ENCODE peak calls at places on chromosome 7, in six cellular contexts. L is SHP77; F is tibial artery; R is brain microvascular endothelial cell; U is NCI-H226; B is activated CD4-positive, CD25-positive, alpha-beta regulatory T cell. C is an unnamed sample.

GRCh38 chr7:155252388-155252957 is 45.2 kb upstream of the INSIG1 start:
- DNase-seq in L (no peak), F (no peak), R (no peak), U (no peak), B (no peak), C (no peak)

GRCh38 chr7:75995996-75996395 is 1.6 kb upstream of the TMEM120A start:
- DNase-seq in L (no peak), F (no peak), R (no peak), U (no peak), B (no peak), C (no peak)

GRCh38 chr7:5701085-5701914 is 80.2 kb downstream of the RNF216 start:
- DNase-seq in L (no peak), F (no peak), R (no peak), U (peak; percentile 58), B (no peak), C (no peak)

GRCh38 chr7:486216-486743 is 33.4 kb downstream of the PDGFA start:
- DNase-seq in L (no peak), F (no peak), R (no peak), U (no peak), B (no peak), C (no peak)

GRCh38 chr7:140364819-140365218 is 33.5 kb downstream of the SLC37A3 start:
- DNase-seq in L (no peak), F (no peak), R (no peak), U (no peak), B (no peak), C (no peak)

GRCh38 chr7:39621261-39621660 is 2.1 kb upstream of the RALA start:
- DNase-seq in L (no peak), F (no peak), R (peak; percentile 91), U (peak; percentile 77), B (no peak), C (no peak)

GRCh38 chr7:138962561-138963270 is 18.5 kb downstream of the KIAA1549 start:
- DNase-seq in L (no peak), F (no peak), R (no peak), U (no peak), B (no peak), C (no peak)

GRCh38 chr7:46859963-46860475 is 721.9 kb downstream of the TNS3 start:
- DNase-seq in L (no peak), F (no peak), R (no peak), U (peak; percentile 61), B (no peak), C (no peak)

GRCh38 chr7:40697653-40698052 is 562.8 kb downstream of the SUGCT start:
- DNase-seq in L (no peak), F (no peak), R (no peak), U (no peak), B (no peak), C (no peak)

GRCh38 chr7:146773506-146773905 is 656.9 kb downstream of the CNTNAP2 start:
- DNase-seq in L (no peak), F (no peak), R (peak; percentile 23), U (no peak), B (no peak), C (no peak)

GRCh38 chr7:24882989-24883631 is 96.9 kb downstream of the OSBPL3 start:
- DNase-seq in L (no peak), F (peak; percentile 71), R (peak; percentile 84), U (peak; percentile 70), B (no peak), C (no peak)

GRCh38 chr7:78702770-78703169 is 750.7 kb downstream of the MAGI2 start:
- DNase-seq in L (no peak), F (no peak), R (peak; percentile 63), U (peak; percentile 93), B (no peak), C (no peak)

GRCh38 chr7:139703468-139704307 is 74.1 kb downstream of the HIPK2 start:
- DNase-seq in L (peak; percentile 30), F (no peak), R (no peak), U (no peak), B (no peak), C (no peak)

GRCh38 chr7:115306541-115306940 is 384.6 kb downstream of the MDFIC start:
- DNase-seq in L (no peak), F (no peak), R (no peak), U (no peak), B (no peak), C (no peak)

GRCh38 chr7:74372511-74373111 is 81.1 kb upstream of the GTF2IRD1 start:
- DNase-seq in L (no peak), F (no peak), R (no peak), U (no peak), B (no peak), C (peak; percentile 87)

GRCh38 chr7:105309235-105310156 is 79.2 kb downstream of the SRPK2 start:
- DNase-seq in L (no peak), F (no peak), R (peak; percentile 6), U (no peak), B (no peak), C (no peak)

GRCh38 chr7:44308741-44309270 is 16.6 kb downstream of the CAMK2B start:
- DNase-seq in L (no peak), F (no peak), R (no peak), U (no peak), B (no peak), C (peak; percentile 47)

GRCh38 chr7:157293413-157293788 is 43.4 kb upstream of the DNAJB6 start:
- DNase-seq in L (no peak), F (no peak), R (no peak), U (no peak), B (no peak), C (no peak)

GRCh38 chr7:29563590-29564454 is at the start of gene PRR15:
- DNase-seq in L (no peak), F (peak; percentile 48), R (peak; percentile 30), U (peak; percentile 82), B (no peak), C (peak; percentile 53)

GRCh38 chr7:469591-469961 is 50.1 kb downstream of the PDGFA start:
- DNase-seq in L (no peak), F (peak; percentile 16), R (no peak), U (no peak), B (no peak), C (peak; percentile 23)

GRCh38 chr7:85682819-85683218 is 496.0 kb upstream of the SEMA3D start:
- DNase-seq in L (no peak), F (no peak), R (no peak), U (peak; percentile 35), B (no peak), C (no peak)

GRCh38 chr7:133837248-133837647 is 289.9 kb upstream of the LRGUK start:
- DNase-seq in L (no peak), F (no peak), R (no peak), U (no peak), B (no peak), C (no peak)

GRCh38 chr7:74027683-74028320 is at the start of gene ELN:
- DNase-seq in L (no peak), F (peak; percentile 94), R (no peak), U (no peak), B (no peak), C (peak; percentile 97)